ENCODE peak calls at places on chromosomes 3 and 15, in four cellular contexts. G, B, W and S are unnamed samples.

GRCh38 chr3:111301238-111301798 is 229.7 kb downstream of the NECTIN3 start:
- DNase-seq in G (no peak), B (no peak), W (no peak), S (no peak)

GRCh38 chr3:50235716-50236483 is at the start of gene GNAI2:
- DNase-seq in W (peak; percentile 92), B (peak; percentile 95), G (peak; percentile 99), S (peak; percentile 84)

GRCh38 chr3:195139876-195140240 is 131.1 kb downstream of the XXYLT1 start:
- DNase-seq in G (no peak), B (no peak), W (no peak), S (peak; percentile 50)

GRCh38 chr3:194269610-194270145 is 81.5 kb downstream of the CPN2 start:
- DNase-seq in G (no peak), B (peak; percentile 68), W (no peak), S (no peak)

GRCh38 chr3:111159391-111159790 is 87.8 kb downstream of the NECTIN3 start:
- DNase-seq in B (no peak), W (no peak), G (no peak), S (no peak)

GRCh38 chr3:21310176-21310575 is 440.8 kb downstream of the ZNF385D start:
- DNase-seq in G (no peak), W (no peak), B (no peak), S (no peak)

GRCh38 chr15:72934006-72934405 is 118.3 kb upstream of the NEO1 start:
- DNase-seq in G (no peak), B (no peak), W (no peak), S (no peak)

GRCh38 chr3:144112437-144112836 is 140.8 kb downstream of the DIPK2A start:
- DNase-seq in B (no peak), W (no peak), G (no peak), S (no peak)